ENCODE peak calls at places on chromosome 14, in seven cellular contexts. One of them, this sample, is unnamed.

GRCh38 chr14:28294834-28295440 is 471.6 kb upstream of the FOXG1 start:
- DNase-seq in mammary epithelial cell: peak; percentile 52
- DNase-seq in K562: no peak
- DNase-seq in neural progenitor cell: peak; percentile 54
- DNase-seq in fibroblast of lung: peak; percentile 63
- DNase-seq in stomach: no peak
- DNase-seq in cardiac muscle cell: peak; percentile 80
- DNase-seq in this sample: peak; percentile 52

GRCh38 chr14:85050180-85050579 is 479.8 kb upstream of the FLRT2 start:
- DNase-seq in mammary epithelial cell: no peak
- DNase-seq in stomach: no peak
- DNase-seq in neural progenitor cell: no peak
- DNase-seq in K562: no peak
- DNase-seq in fibroblast of lung: no peak
- DNase-seq in cardiac muscle cell: no peak
- DNase-seq in this sample: no peak

GRCh38 chr14:80055912-80056801 is 155.1 kb downstream of the DIO2 start:
- DNase-seq in fibroblast of lung: peak; percentile 62
- DNase-seq in neural progenitor cell: peak; percentile 73
- DNase-seq in mammary epithelial cell: peak; percentile 32
- DNase-seq in stomach: peak; percentile 27
- DNase-seq in K562: peak; percentile 5
- DNase-seq in cardiac muscle cell: peak; percentile 70
- DNase-seq in this sample: peak; percentile 55

GRCh38 chr14:33655421-33655820 is 295.5 kb downstream of the EGLN3 start:
- DNase-seq in cardiac muscle cell: no peak
- DNase-seq in K562: no peak
- DNase-seq in stomach: no peak
- DNase-seq in mammary epithelial cell: no peak
- DNase-seq in fibroblast of lung: no peak
- DNase-seq in neural progenitor cell: no peak
- DNase-seq in this sample: no peak

GRCh38 chr14:44756577-44756976 is 205.2 kb downstream of the KLHL28 start:
- DNase-seq in neural progenitor cell: no peak
- DNase-seq in K562: no peak
- DNase-seq in fibroblast of lung: peak; percentile 15
- DNase-seq in stomach: no peak
- DNase-seq in cardiac muscle cell: peak; percentile 29
- DNase-seq in mammary epithelial cell: no peak
- DNase-seq in this sample: no peak

GRCh38 chr14:90924618-90925345 is 108.6 kb upstream of the TTC7B start:
- DNase-seq in fibroblast of lung: no peak
- DNase-seq in K562: no peak
- DNase-seq in neural progenitor cell: no peak
- DNase-seq in mammary epithelial cell: peak; percentile 23
- DNase-seq in stomach: peak; percentile 56
- DNase-seq in cardiac muscle cell: peak; percentile 61
- DNase-seq in this sample: peak; percentile 3

GRCh38 chr14:74945852-74946658 is 9.3 kb downstream of the PGF start:
- DNase-seq in cardiac muscle cell: peak; percentile 77
- DNase-seq in mammary epithelial cell: peak; percentile 41
- DNase-seq in fibroblast of lung: peak; percentile 39
- DNase-seq in neural progenitor cell: peak; percentile 86
- DNase-seq in K562: peak; percentile 75
- DNase-seq in stomach: peak; percentile 78
- DNase-seq in this sample: peak; percentile 83

GRCh38 chr14:56057071-56057865 is 60.9 kb upstream of the PELI2 start:
- DNase-seq in cardiac muscle cell: no peak
- DNase-seq in mammary epithelial cell: no peak
- DNase-seq in K562: no peak
- DNase-seq in stomach: no peak
- DNase-seq in neural progenitor cell: peak; percentile 73
- DNase-seq in fibroblast of lung: peak; percentile 62
- DNase-seq in this sample: no peak

GRCh38 chr14:61460853-61461611 is 139.7 kb downstream of the PRKCH start:
- DNase-seq in fibroblast of lung: no peak
- DNase-seq in stomach: no peak
- DNase-seq in K562: peak; percentile 12
- DNase-seq in neural progenitor cell: no peak
- DNase-seq in cardiac muscle cell: peak; percentile 62
- DNase-seq in mammary epithelial cell: peak; percentile 91
- DNase-seq in this sample: no peak

GRCh38 chr14:102795060-102795925 is 18.0 kb downstream of the TRAF3 start:
- DNase-seq in mammary epithelial cell: peak; percentile 83
- DNase-seq in fibroblast of lung: peak; percentile 97
- DNase-seq in stomach: peak; percentile 66
- DNase-seq in cardiac muscle cell: peak; percentile 94
- DNase-seq in neural progenitor cell: peak; percentile 26
- DNase-seq in K562: no peak
- DNase-seq in this sample: peak; percentile 91

GRCh38 chr14:99955826-99956455 is 109.3 kb upstream of the EVL start:
- DNase-seq in neural progenitor cell: no peak
- DNase-seq in stomach: no peak
- DNase-seq in fibroblast of lung: no peak
- DNase-seq in cardiac muscle cell: no peak
- DNase-seq in K562: no peak
- DNase-seq in mammary epithelial cell: no peak
- DNase-seq in this sample: no peak

GRCh38 chr14:61889914-61890351 is 127.7 kb downstream of the SNAPC1 start:
- DNase-seq in mammary epithelial cell: no peak
- DNase-seq in fibroblast of lung: no peak
- DNase-seq in K562: no peak
- DNase-seq in cardiac muscle cell: no peak
- DNase-seq in stomach: no peak
- DNase-seq in neural progenitor cell: no peak
- DNase-seq in this sample: no peak

GRCh38 chr14:81555051-81555450 is 21.4 kb upstream of the SEL1L start:
- DNase-seq in cardiac muscle cell: no peak
- DNase-seq in fibroblast of lung: no peak
- DNase-seq in K562: no peak
- DNase-seq in neural progenitor cell: no peak
- DNase-seq in mammary epithelial cell: no peak
- DNase-seq in stomach: no peak
- DNase-seq in this sample: no peak

GRCh38 chr14:65184032-65184764 is 81.9 kb upstream of the MAX start:
- DNase-seq in stomach: no peak
- DNase-seq in K562: no peak
- DNase-seq in cardiac muscle cell: no peak
- DNase-seq in mammary epithelial cell: peak; percentile 65
- DNase-seq in fibroblast of lung: peak; percentile 66
- DNase-seq in neural progenitor cell: no peak
- DNase-seq in this sample: no peak

GRCh38 chr14:104350463-104351185 is 212.2 kb downstream of the KIF26A start:
- DNase-seq in cardiac muscle cell: peak; percentile 21
- DNase-seq in neural progenitor cell: no peak
- DNase-seq in mammary epithelial cell: no peak
- DNase-seq in stomach: peak; percentile 19
- DNase-seq in fibroblast of lung: no peak
- DNase-seq in K562: no peak
- DNase-seq in this sample: no peak

GRCh38 chr14:79405511-79405910 is 805.8 kb downstream of the DIO2 start:
- DNase-seq in cardiac muscle cell: no peak
- DNase-seq in K562: no peak
- DNase-seq in fibroblast of lung: no peak
- DNase-seq in mammary epithelial cell: no peak
- DNase-seq in stomach: no peak
- DNase-seq in neural progenitor cell: no peak
- DNase-seq in this sample: no peak

GRCh38 chr14:38951451-38951850 is 151.6 kb downstream of the SEC23A start:
- DNase-seq in neural progenitor cell: no peak
- DNase-seq in fibroblast of lung: peak; percentile 80
- DNase-seq in cardiac muscle cell: peak; percentile 53
- DNase-seq in stomach: no peak
- DNase-seq in mammary epithelial cell: peak; percentile 14
- DNase-seq in K562: no peak
- DNase-seq in this sample: peak; percentile 32

GRCh38 chr14:72402429-72402772 is 470.2 kb downstream of the RGS6 start:
- DNase-seq in fibroblast of lung: no peak
- DNase-seq in neural progenitor cell: no peak
- DNase-seq in K562: no peak
- DNase-seq in stomach: no peak
- DNase-seq in cardiac muscle cell: no peak
- DNase-seq in mammary epithelial cell: no peak
- DNase-seq in this sample: no peak

GRCh38 chr14:73776194-73776537 is 62.0 kb upstream of the PNMA1 start:
- DNase-seq in K562: no peak
- DNase-seq in neural progenitor cell: no peak
- DNase-seq in stomach: no peak
- DNase-seq in fibroblast of lung: peak; percentile 67
- DNase-seq in mammary epithelial cell: no peak
- DNase-seq in cardiac muscle cell: peak; percentile 58
- DNase-seq in this sample: no peak

GRCh38 chr14:73773441-73774243 is 59.5 kb upstream of the PNMA1 start:
- DNase-seq in cardiac muscle cell: no peak
- DNase-seq in neural progenitor cell: no peak
- DNase-seq in fibroblast of lung: no peak
- DNase-seq in mammary epithelial cell: no peak
- DNase-seq in K562: no peak
- DNase-seq in stomach: no peak
- DNase-seq in this sample: peak; percentile 32

GRCh38 chr14:73775339-73776193 is 61.4 kb upstream of the PNMA1 start:
- DNase-seq in mammary epithelial cell: no peak
- DNase-seq in fibroblast of lung: no peak
- DNase-seq in cardiac muscle cell: no peak
- DNase-seq in neural progenitor cell: no peak
- DNase-seq in stomach: no peak
- DNase-seq in K562: no peak
- DNase-seq in this sample: no peak

GRCh38 chr14:73774671-73775070 is 60.5 kb upstream of the PNMA1 start:
- DNase-seq in fibroblast of lung: no peak
- DNase-seq in stomach: no peak
- DNase-seq in K562: no peak
- DNase-seq in mammary epithelial cell: no peak
- DNase-seq in neural progenitor cell: no peak
- DNase-seq in cardiac muscle cell: no peak
- DNase-seq in this sample: no peak

DNA sequence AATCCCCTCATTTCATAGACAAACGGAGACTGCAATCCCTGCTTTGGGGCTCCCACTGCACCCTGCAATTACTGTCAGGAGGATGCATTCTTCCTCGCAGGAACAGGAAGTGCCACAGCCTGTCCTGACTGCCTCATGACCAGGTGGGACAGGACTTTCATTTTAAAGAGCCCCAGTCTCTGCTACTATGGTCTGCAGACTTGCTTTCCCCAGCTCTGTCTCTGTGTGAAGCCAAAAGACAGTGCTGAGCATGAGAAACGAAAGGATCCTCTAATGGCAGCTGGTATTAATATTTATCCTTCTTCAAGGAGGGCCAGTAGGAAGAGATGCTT is 60.0 kb upstream of the PNMA1 start:
- DNase-seq in fibroblast of lung: no peak
- DNase-seq in stomach: no peak
- DNase-seq in mammary epithelial cell: no peak
- DNase-seq in K562: no peak
- DNase-seq in cardiac muscle cell: no peak
- DNase-seq in neural progenitor cell: no peak
- DNase-seq in this sample: no peak
- H3K4me1 ChIP-seq in fibroblast of lung: peaks cover 16% of the 10 kb centered on the region
- H3K4me1 ChIP-seq in stomach: peaks cover 96% of the 10 kb centered on the region
- H3K4me1 ChIP-seq in mammary epithelial cell: peaks cover 20% of the 10 kb centered on the region
- H3K4me1 ChIP-seq in K562: peaks cover 34% of the 10 kb centered on the region
- H3K4me1 ChIP-seq in cardiac muscle cell: peaks cover 18% of the 10 kb centered on the region
- H3K4me1 ChIP-seq in neural progenitor cell: peaks cover 5% of the 10 kb centered on the region
- H3K4me1 ChIP-seq in this sample: peaks cover 12% of the 10 kb centered on the region

GRCh38 chr14:101564819-101565698 is 3.8 kb downstream of the DIO3 start:
- DNase-seq in fibroblast of lung: no peak
- DNase-seq in stomach: no peak
- DNase-seq in neural progenitor cell: peak; percentile 74
- DNase-seq in mammary epithelial cell: no peak
- DNase-seq in cardiac muscle cell: no peak
- DNase-seq in K562: no peak
- DNase-seq in this sample: no peak
- TF ChIP-seq CTCF in fibroblast of lung: no peak
- TF ChIP-seq CTCF in stomach: no peak
- TF ChIP-seq CTCF in neural progenitor cell: no peak
- TF ChIP-seq CTCF in mammary epithelial cell: no peak
- TF ChIP-seq CTCF in cardiac muscle cell: no peak
- TF ChIP-seq CTCF in K562: no peak
- TF ChIP-seq CTCF in this sample: no peak

GRCh38 chr14:68787235-68787727 is 5.6 kb downstream of the ZFP36L1 start:
- DNase-seq in mammary epithelial cell: no peak
- DNase-seq in stomach: peak; percentile 44
- DNase-seq in cardiac muscle cell: peak; percentile 66
- DNase-seq in fibroblast of lung: peak; percentile 60
- DNase-seq in K562: no peak
- DNase-seq in neural progenitor cell: peak; percentile 16
- DNase-seq in this sample: no peak

GRCh38 chr14:68786491-68787234 is 6.2 kb downstream of the ZFP36L1 start:
- DNase-seq in stomach: peak; percentile 26
- DNase-seq in mammary epithelial cell: peak; percentile 86
- DNase-seq in fibroblast of lung: peak; percentile 80
- DNase-seq in cardiac muscle cell: peak; percentile 80
- DNase-seq in K562: no peak
- DNase-seq in neural progenitor cell: peak; percentile 26
- DNase-seq in this sample: no peak

GRCh38 chr14:68784995-68785816 is 7.7 kb downstream of the ZFP36L1 start:
- DNase-seq in cardiac muscle cell: peak; percentile 74
- DNase-seq in mammary epithelial cell: peak; percentile 92
- DNase-seq in neural progenitor cell: no peak
- DNase-seq in stomach: peak; percentile 27
- DNase-seq in fibroblast of lung: peak; percentile 93
- DNase-seq in K562: no peak
- DNase-seq in this sample: no peak

GRCh38 chr14:68784298-68784910 is 8.5 kb downstream of the ZFP36L1 start:
- DNase-seq in mammary epithelial cell: no peak
- DNase-seq in K562: no peak
- DNase-seq in neural progenitor cell: no peak
- DNase-seq in fibroblast of lung: peak; percentile 47
- DNase-seq in cardiac muscle cell: no peak
- DNase-seq in stomach: peak; percentile 81
- DNase-seq in this sample: no peak

GRCh38 chr14:68785817-68786490 is 6.9 kb downstream of the ZFP36L1 start:
- DNase-seq in cardiac muscle cell: peak; percentile 68
- DNase-seq in mammary epithelial cell: peak; percentile 82
- DNase-seq in fibroblast of lung: peak; percentile 75
- DNase-seq in neural progenitor cell: no peak
- DNase-seq in K562: no peak
- DNase-seq in stomach: peak; percentile 33
- DNase-seq in this sample: no peak
- H3K4me1 ChIP-seq in cardiac muscle cell: peaks cover 36% of the 10 kb centered on the region
- H3K4me1 ChIP-seq in mammary epithelial cell: peaks cover 36% of the 10 kb centered on the region
- H3K4me1 ChIP-seq in fibroblast of lung: peaks cover 19% of the 10 kb centered on the region
- H3K4me1 ChIP-seq in neural progenitor cell: peaks cover 33% of the 10 kb centered on the region
- H3K4me1 ChIP-seq in K562: peaks cover 33% of the 10 kb centered on the region
- H3K4me1 ChIP-seq in stomach: peaks cover 84% of the 10 kb centered on the region
- H3K4me1 ChIP-seq in this sample: peaks cover 25% of the 10 kb centered on the region

GRCh38 chr14:69101331-69101826 is 51.5 kb downstream of the DCAF5 start:
- DNase-seq in cardiac muscle cell: peak; percentile 92
- DNase-seq in K562: peak; percentile 28
- DNase-seq in neural progenitor cell: peak; percentile 44
- DNase-seq in stomach: no peak
- DNase-seq in mammary epithelial cell: peak; percentile 75
- DNase-seq in fibroblast of lung: peak; percentile 87
- DNase-seq in this sample: peak; percentile 79
- TF ChIP-seq CTCF in cardiac muscle cell: peak; percentile 83
- TF ChIP-seq CTCF in K562: peak; percentile 69
- TF ChIP-seq CTCF in neural progenitor cell: peak; percentile 64
- TF ChIP-seq CTCF in stomach: peak; percentile 58
- TF ChIP-seq CTCF in mammary epithelial cell: peak; percentile 59
- TF ChIP-seq CTCF in fibroblast of lung: peak; percentile 72
- TF ChIP-seq CTCF in this sample: peak; percentile 74

GRCh38 chr14:69771136-69771535 is 4.2 kb downstream of the SRSF5 start:
- DNase-seq in fibroblast of lung: no peak
- DNase-seq in neural progenitor cell: no peak
- DNase-seq in mammary epithelial cell: no peak
- DNase-seq in stomach: no peak
- DNase-seq in cardiac muscle cell: no peak
- DNase-seq in K562: no peak
- DNase-seq in this sample: no peak
- H3K4me1 ChIP-seq in fibroblast of lung: no peaks in the 10 kb centered on the region
- H3K4me1 ChIP-seq in neural progenitor cell: peaks cover 20% of the 10 kb centered on the region
- H3K4me1 ChIP-seq in mammary epithelial cell: peaks cover 17% of the 10 kb centered on the region
- H3K4me1 ChIP-seq in stomach: peaks cover 78% of the 10 kb centered on the region
- H3K4me1 ChIP-seq in cardiac muscle cell: peaks cover 10% of the 10 kb centered on the region
- H3K4me1 ChIP-seq in K562: peaks cover 5% of the 10 kb centered on the region
- H3K4me1 ChIP-seq in this sample: peaks cover 19% of the 10 kb centered on the region

This sample was measured in A673.